ENCODE peak calls at places on chromosomes 13 and 19, in nine cellular contexts. One of them, this sample, is unnamed.

GRCh38 chr13:74464656-74465055 is 330.5 kb upstream of the KLF12 start:
- DNase-seq in uterus: no peak
- DNase-seq in fibroblast of the aortic adventitia: peak; percentile 20
- DNase-seq in brain microvascular endothelial cell: no peak
- DNase-seq in ascending aorta: no peak
- DNase-seq in cardiac fibroblast: no peak
- DNase-seq in endodermal cell: no peak
- DNase-seq in heart left ventricle: no peak
- DNase-seq in fibroblast of villous mesenchyme: no peak
- DNase-seq in this sample: peak; percentile 10

GRCh38 chr19:51490676-51491075 is 10.9 kb downstream of the SIGLEC12 start:
- DNase-seq in uterus: no peak
- DNase-seq in fibroblast of the aortic adventitia: no peak
- DNase-seq in brain microvascular endothelial cell: no peak
- DNase-seq in ascending aorta: no peak
- DNase-seq in cardiac fibroblast: no peak
- DNase-seq in endodermal cell: peak; percentile 61
- DNase-seq in heart left ventricle: no peak
- DNase-seq in fibroblast of villous mesenchyme: no peak
- DNase-seq in this sample: no peak

GRCh38 chr13:42990991-42991891 is 800 bp downstream of the EPSTI1 start:
- DNase-seq in uterus: no peak
- DNase-seq in fibroblast of the aortic adventitia: no peak
- DNase-seq in brain microvascular endothelial cell: no peak
- DNase-seq in ascending aorta: no peak
- DNase-seq in cardiac fibroblast: no peak
- DNase-seq in endodermal cell: no peak
- DNase-seq in heart left ventricle: no peak
- DNase-seq in fibroblast of villous mesenchyme: no peak
- DNase-seq in this sample: no peak

GRCh38 chr19:9932835-9933234 is 3.5 kb downstream of the OLFM2 start:
- DNase-seq in uterus: no peak
- DNase-seq in fibroblast of the aortic adventitia: no peak
- DNase-seq in brain microvascular endothelial cell: no peak
- DNase-seq in ascending aorta: no peak
- DNase-seq in cardiac fibroblast: no peak
- DNase-seq in endodermal cell: no peak
- DNase-seq in heart left ventricle: no peak
- DNase-seq in fibroblast of villous mesenchyme: no peak
- DNase-seq in this sample: no peak

GRCh38 chr19:39240421-39240820 is 4.4 kb downstream of the IFNL3 start:
- DNase-seq in uterus: no peak
- DNase-seq in fibroblast of the aortic adventitia: no peak
- DNase-seq in brain microvascular endothelial cell: no peak
- DNase-seq in ascending aorta: no peak
- DNase-seq in cardiac fibroblast: no peak
- DNase-seq in endodermal cell: no peak
- DNase-seq in heart left ventricle: no peak
- DNase-seq in fibroblast of villous mesenchyme: no peak
- DNase-seq in this sample: no peak

GRCh38 chr13:112702983-112703379 is 13.1 kb downstream of the ATP11A start:
- DNase-seq in uterus: no peak
- DNase-seq in fibroblast of the aortic adventitia: no peak
- DNase-seq in brain microvascular endothelial cell: no peak
- DNase-seq in ascending aorta: no peak
- DNase-seq in cardiac fibroblast: no peak
- DNase-seq in endodermal cell: peak; percentile 48
- DNase-seq in heart left ventricle: no peak
- DNase-seq in fibroblast of villous mesenchyme: peak; percentile 77
- DNase-seq in this sample: no peak

GRCh38 chr13:36192166-36192565 is 22.2 kb downstream of the SOHLH2 start:
- DNase-seq in uterus: no peak
- DNase-seq in fibroblast of the aortic adventitia: no peak
- DNase-seq in brain microvascular endothelial cell: no peak
- DNase-seq in ascending aorta: no peak
- DNase-seq in cardiac fibroblast: peak; percentile 23
- DNase-seq in endodermal cell: no peak
- DNase-seq in heart left ventricle: no peak
- DNase-seq in fibroblast of villous mesenchyme: no peak
- DNase-seq in this sample: no peak

GRCh38 chr19:39192846-39193245 is 3.9 kb upstream of the NCCRP1 start:
- DNase-seq in uterus: no peak
- DNase-seq in fibroblast of the aortic adventitia: no peak
- DNase-seq in brain microvascular endothelial cell: no peak
- DNase-seq in ascending aorta: no peak
- DNase-seq in cardiac fibroblast: no peak
- DNase-seq in endodermal cell: no peak
- DNase-seq in heart left ventricle: no peak
- DNase-seq in fibroblast of villous mesenchyme: peak; percentile 33
- DNase-seq in this sample: peak; percentile 4

GRCh38 chr13:73879346-73880020 is 254.7 kb downstream of the KLF12 start:
- DNase-seq in uterus: no peak
- DNase-seq in fibroblast of the aortic adventitia: no peak
- DNase-seq in brain microvascular endothelial cell: no peak
- DNase-seq in ascending aorta: no peak
- DNase-seq in cardiac fibroblast: no peak
- DNase-seq in endodermal cell: no peak
- DNase-seq in heart left ventricle: no peak
- DNase-seq in fibroblast of villous mesenchyme: peak; percentile 33
- DNase-seq in this sample: no peak

GRCh38 chr19:56765107-56765506 is 75.4 kb downstream of the PEG3 start:
- DNase-seq in uterus: peak; percentile 76
- DNase-seq in fibroblast of the aortic adventitia: no peak
- DNase-seq in brain microvascular endothelial cell: peak; percentile 4
- DNase-seq in ascending aorta: no peak
- DNase-seq in cardiac fibroblast: peak; percentile 8
- DNase-seq in endodermal cell: no peak
- DNase-seq in heart left ventricle: peak; percentile 76
- DNase-seq in fibroblast of villous mesenchyme: peak; percentile 0
- DNase-seq in this sample: no peak

GRCh38 chr13:94784066-94784465 is 71.7 kb upstream of the SOX21 start:
- DNase-seq in uterus: no peak
- DNase-seq in fibroblast of the aortic adventitia: peak; percentile 49
- DNase-seq in brain microvascular endothelial cell: peak; percentile 20
- DNase-seq in ascending aorta: no peak
- DNase-seq in cardiac fibroblast: peak; percentile 54
- DNase-seq in endodermal cell: no peak
- DNase-seq in heart left ventricle: no peak
- DNase-seq in fibroblast of villous mesenchyme: peak; percentile 4
- DNase-seq in this sample: peak; percentile 13

GRCh38 chr19:50020481-50020880 is 4.7 kb downstream of the VRK3 start:
- DNase-seq in uterus: no peak
- DNase-seq in fibroblast of the aortic adventitia: no peak
- DNase-seq in brain microvascular endothelial cell: no peak
- DNase-seq in ascending aorta: no peak
- DNase-seq in cardiac fibroblast: peak; percentile 5
- DNase-seq in endodermal cell: no peak
- DNase-seq in heart left ventricle: no peak
- DNase-seq in fibroblast of villous mesenchyme: no peak
- DNase-seq in this sample: no peak

GRCh38 chr13:41562083-41562482 is 104.7 kb downstream of the RGCC start:
- DNase-seq in uterus: peak; percentile 78
- DNase-seq in fibroblast of the aortic adventitia: peak; percentile 70
- DNase-seq in brain microvascular endothelial cell: peak; percentile 95
- DNase-seq in ascending aorta: no peak
- DNase-seq in cardiac fibroblast: peak; percentile 85
- DNase-seq in endodermal cell: no peak
- DNase-seq in heart left ventricle: peak; percentile 80
- DNase-seq in fibroblast of villous mesenchyme: peak; percentile 84
- DNase-seq in this sample: peak; percentile 97

GRCh38 chr13:22726721-22727120 is 454.1 kb upstream of the SGCG start:
- DNase-seq in uterus: no peak
- DNase-seq in fibroblast of the aortic adventitia: no peak
- DNase-seq in brain microvascular endothelial cell: no peak
- DNase-seq in ascending aorta: no peak
- DNase-seq in cardiac fibroblast: no peak
- DNase-seq in endodermal cell: no peak
- DNase-seq in heart left ventricle: no peak
- DNase-seq in fibroblast of villous mesenchyme: no peak
- DNase-seq in this sample: no peak

GRCh38 chr13:93867481-93867880 is 612.0 kb downstream of the DCT start:
- DNase-seq in uterus: no peak
- DNase-seq in fibroblast of the aortic adventitia: no peak
- DNase-seq in brain microvascular endothelial cell: no peak
- DNase-seq in ascending aorta: no peak
- DNase-seq in cardiac fibroblast: no peak
- DNase-seq in endodermal cell: no peak
- DNase-seq in heart left ventricle: no peak
- DNase-seq in fibroblast of villous mesenchyme: no peak
- DNase-seq in this sample: no peak

GRCh38 chr19:45495178-45495577 is 1.7 kb downstream of the RTN2 start:
- DNase-seq in uterus: no peak
- DNase-seq in fibroblast of the aortic adventitia: no peak
- DNase-seq in brain microvascular endothelial cell: no peak
- DNase-seq in ascending aorta: no peak
- DNase-seq in cardiac fibroblast: no peak
- DNase-seq in endodermal cell: no peak
- DNase-seq in heart left ventricle: no peak
- DNase-seq in fibroblast of villous mesenchyme: no peak
- DNase-seq in this sample: no peak

GRCh38 chr19:40257096-40257517 is 28.0 kb downstream of the AKT2 start:
- DNase-seq in uterus: no peak
- DNase-seq in fibroblast of the aortic adventitia: no peak
- DNase-seq in brain microvascular endothelial cell: no peak
- DNase-seq in ascending aorta: no peak
- DNase-seq in cardiac fibroblast: no peak
- DNase-seq in endodermal cell: no peak
- DNase-seq in heart left ventricle: peak; percentile 77
- DNase-seq in fibroblast of villous mesenchyme: no peak
- DNase-seq in this sample: no peak
- TF ChIP-seq CTCF in uterus: no peak
- TF ChIP-seq CTCF in fibroblast of the aortic adventitia: no peak
- TF ChIP-seq CTCF in brain microvascular endothelial cell: no peak
- TF ChIP-seq CTCF in ascending aorta: no peak
- TF ChIP-seq CTCF in cardiac fibroblast: no peak
- TF ChIP-seq CTCF in endodermal cell: no peak
- TF ChIP-seq CTCF in heart left ventricle: no peak
- TF ChIP-seq CTCF in fibroblast of villous mesenchyme: no peak
- TF ChIP-seq CTCF in this sample: no peak

DNA sequence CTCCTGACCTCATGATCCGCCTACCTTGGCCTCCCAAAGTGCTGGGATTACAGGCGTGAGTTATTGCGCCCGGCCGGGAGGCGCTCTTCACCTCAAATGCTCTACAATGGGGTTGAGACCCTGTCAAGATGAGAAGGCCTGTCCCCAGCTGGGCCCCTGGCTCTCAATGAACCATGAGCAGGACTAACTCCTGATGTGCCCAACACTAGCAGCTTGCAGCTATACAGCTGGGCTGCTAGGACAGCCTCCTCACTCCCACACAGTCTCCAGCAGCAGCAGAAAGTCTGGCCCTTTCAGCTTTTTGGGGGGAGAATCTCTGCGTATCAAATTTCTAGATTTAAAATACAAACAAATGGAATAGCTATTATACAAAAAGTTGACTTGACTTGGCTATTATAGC is 30.3 kb downstream of the TMTC4 start:
- DNase-seq in uterus: no peak
- DNase-seq in fibroblast of the aortic adventitia: no peak
- DNase-seq in brain microvascular endothelial cell: no peak
- DNase-seq in ascending aorta: no peak
- DNase-seq in cardiac fibroblast: no peak
- DNase-seq in endodermal cell: no peak
- DNase-seq in heart left ventricle: no peak
- DNase-seq in fibroblast of villous mesenchyme: peak; percentile 8
- DNase-seq in this sample: peak; percentile 6
- H3K4me3 ChIP-seq in uterus: no peak overlapping the region
- H3K4me3 ChIP-seq in fibroblast of the aortic adventitia: no peak overlapping the region
- H3K4me3 ChIP-seq in brain microvascular endothelial cell: no peak overlapping the region
- H3K4me3 ChIP-seq in ascending aorta: no peak overlapping the region
- H3K4me3 ChIP-seq in cardiac fibroblast: no peak overlapping the region
- H3K4me3 ChIP-seq in endodermal cell: no peak overlapping the region
- H3K4me3 ChIP-seq in heart left ventricle: no peak overlapping the region
- H3K4me3 ChIP-seq in fibroblast of villous mesenchyme: no peak overlapping the region
- H3K4me3 ChIP-seq in this sample: no peak overlapping the region

GRCh38 chr13:91579320-91579719 is 180.9 kb downstream of the GPC5 start:
- DNase-seq in uterus: no peak
- DNase-seq in fibroblast of the aortic adventitia: no peak
- DNase-seq in brain microvascular endothelial cell: no peak
- DNase-seq in ascending aorta: no peak
- DNase-seq in cardiac fibroblast: no peak
- DNase-seq in endodermal cell: no peak
- DNase-seq in heart left ventricle: no peak
- DNase-seq in fibroblast of villous mesenchyme: no peak
- DNase-seq in this sample: no peak

GRCh38 chr13:91572439-91572838 is 174.0 kb downstream of the GPC5 start:
- DNase-seq in uterus: no peak
- DNase-seq in fibroblast of the aortic adventitia: no peak
- DNase-seq in brain microvascular endothelial cell: peak; percentile 67
- DNase-seq in ascending aorta: no peak
- DNase-seq in cardiac fibroblast: no peak
- DNase-seq in endodermal cell: no peak
- DNase-seq in heart left ventricle: no peak
- DNase-seq in fibroblast of villous mesenchyme: no peak
- DNase-seq in this sample: no peak

GRCh38 chr13:91572944-91573535 is 174.6 kb downstream of the GPC5 start:
- DNase-seq in uterus: no peak
- DNase-seq in fibroblast of the aortic adventitia: no peak
- DNase-seq in brain microvascular endothelial cell: peak; percentile 41
- DNase-seq in ascending aorta: no peak
- DNase-seq in cardiac fibroblast: no peak
- DNase-seq in endodermal cell: no peak
- DNase-seq in heart left ventricle: no peak
- DNase-seq in fibroblast of villous mesenchyme: no peak
- DNase-seq in this sample: no peak

GRCh38 chr13:91574756-91575155 is 176.3 kb downstream of the GPC5 start:
- DNase-seq in uterus: no peak
- DNase-seq in fibroblast of the aortic adventitia: peak; percentile 34
- DNase-seq in brain microvascular endothelial cell: peak; percentile 33
- DNase-seq in ascending aorta: no peak
- DNase-seq in cardiac fibroblast: peak; percentile 1
- DNase-seq in endodermal cell: no peak
- DNase-seq in heart left ventricle: no peak
- DNase-seq in fibroblast of villous mesenchyme: no peak
- DNase-seq in this sample: peak; percentile 28

DNA sequence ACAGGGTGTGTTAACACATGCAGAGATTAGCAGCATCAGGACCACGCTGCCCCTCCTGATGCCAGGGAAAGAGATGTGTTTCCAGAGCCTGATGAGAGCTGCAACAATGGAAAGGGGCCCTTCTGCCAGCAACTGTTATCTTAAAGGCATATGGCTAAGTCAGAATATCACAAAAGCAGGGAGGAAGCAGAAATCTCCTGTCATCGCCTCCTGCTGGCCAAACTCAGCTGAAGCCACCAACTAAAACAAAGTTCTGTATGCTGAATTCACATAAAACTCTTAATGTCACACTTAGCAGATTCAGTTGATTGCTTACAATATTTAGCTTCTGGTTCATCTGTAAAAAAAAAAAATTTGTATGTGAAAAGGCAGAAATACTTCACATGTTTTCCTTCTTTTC is 178.2 kb downstream of the GPC5 start:
- DNase-seq in uterus: no peak
- DNase-seq in fibroblast of the aortic adventitia: no peak
- DNase-seq in brain microvascular endothelial cell: no peak
- DNase-seq in ascending aorta: no peak
- DNase-seq in cardiac fibroblast: no peak
- DNase-seq in endodermal cell: peak; percentile 82
- DNase-seq in heart left ventricle: no peak
- DNase-seq in fibroblast of villous mesenchyme: no peak
- DNase-seq in this sample: no peak
- TF ChIP-seq CTCF in uterus: no peak
- TF ChIP-seq CTCF in fibroblast of the aortic adventitia: no peak
- TF ChIP-seq CTCF in brain microvascular endothelial cell: peak; percentile 50
- TF ChIP-seq CTCF in ascending aorta: no peak
- TF ChIP-seq CTCF in cardiac fibroblast: no peak
- TF ChIP-seq CTCF in endodermal cell: peak; percentile 88
- TF ChIP-seq CTCF in heart left ventricle: no peak
- TF ChIP-seq CTCF in fibroblast of villous mesenchyme: no peak
- TF ChIP-seq CTCF in this sample: peak; percentile 24

GRCh38 chr19:13841339-13842293 is 35.3 kb upstream of the NANOS3 start:
- DNase-seq in uterus: peak; percentile 65
- DNase-seq in fibroblast of the aortic adventitia: no peak
- DNase-seq in brain microvascular endothelial cell: no peak
- DNase-seq in ascending aorta: peak; percentile 82
- DNase-seq in cardiac fibroblast: peak; percentile 53
- DNase-seq in endodermal cell: peak; percentile 63
- DNase-seq in heart left ventricle: peak; percentile 78
- DNase-seq in fibroblast of villous mesenchyme: no peak
- DNase-seq in this sample: no peak
- H3K4me3 ChIP-seq in uterus: peak overlapping the region; percentile 96
- H3K4me3 ChIP-seq in fibroblast of the aortic adventitia: peak overlapping the region; percentile 97
- H3K4me3 ChIP-seq in brain microvascular endothelial cell: peak overlapping the region; percentile 80
- H3K4me3 ChIP-seq in ascending aorta: peak overlapping the region; percentile 92
- H3K4me3 ChIP-seq in cardiac fibroblast: peak overlapping the region; percentile 88
- H3K4me3 ChIP-seq in endodermal cell: peak overlapping the region; percentile 82
- H3K4me3 ChIP-seq in heart left ventricle: peak overlapping the region; percentile 99
- H3K4me3 ChIP-seq in fibroblast of villous mesenchyme: peak overlapping the region; percentile 91
- H3K4me3 ChIP-seq in this sample: peak overlapping the region; percentile 88